ENCODE peak calls at places on chromosomes 6 and 20, in eight cellular contexts. W is neural progenitor cell, Z is testis, E is epithelial cell of esophagus, R is AG04450, K is neuronal stem cell, A is left lung, G is left ventricle myocardium inferior. H is an unnamed sample.
A peak's percentile ranks its signal among the peaks of the same experiment; 100 is the strongest.

GRCh38 chr6:3892613-3893012 is 43.4 kb downstream of the FAM50B start:
- DNase-seq in R (no peak), W (no peak), E (no peak), Z (no peak), K (no peak), G (no peak), A (no peak), H (no peak)

GRCh38 chr6:159036673-159037072 is 8.1 kb downstream of the TAGAP start:
- DNase-seq in R (no peak), Z (no peak), A (peak; percentile 66), K (no peak), W (no peak), E (no peak), G (no peak), H (no peak)

GRCh38 chr20:18632196-18632789 is 44.4 kb downstream of the DTD1 start:
- DNase-seq in W (peak; percentile 86), R (peak; percentile 15), A (peak; percentile 82), E (peak; percentile 62), Z (peak; percentile 83), K (peak; percentile 67), G (peak; percentile 44), H (no peak)

GRCh38 chr6:14431375-14432330 is 314.1 kb downstream of the CD83 start:
- DNase-seq in G (no peak), W (no peak), E (peak; percentile 59), K (no peak), Z (no peak), A (no peak), R (no peak), H (no peak)

GRCh38 chr20:47622118-47622665 is 120.5 kb downstream of the NCOA3 start:
- DNase-seq in E (no peak), R (no peak), K (no peak), G (no peak), W (no peak), Z (no peak), A (no peak), H (no peak)

GRCh38 chr20:23514848-23515247 is 23.9 kb downstream of the CST8 start:
- DNase-seq in E (no peak), G (no peak), W (no peak), A (no peak), R (no peak), Z (no peak), K (no peak), H (no peak)

GRCh38 chr6:54291146-54291545 is 17.1 kb upstream of the TINAG start:
- DNase-seq in R (no peak), Z (no peak), E (peak; percentile 98), G (no peak), A (no peak), W (no peak), K (no peak), H (peak; percentile 45)

GRCh38 chr20:61753196-61753942 is 312.3 kb downstream of the TAF4 start:
- DNase-seq in W (no peak), Z (no peak), A (no peak), G (no peak), R (peak; percentile 7), E (peak; percentile 31), K (no peak), H (peak; percentile 26)

GRCh38 chr20:561437-562231 is 18.0 kb upstream of the CSNK2A1 start:
- DNase-seq in Z (peak; percentile 80), R (peak; percentile 16), K (peak; percentile 70), G (peak; percentile 56), E (peak; percentile 71), W (peak; percentile 81), A (no peak), H (no peak)

GRCh38 chr6:44285552-44286284 is 15.5 kb downstream of the TMEM151B start:
- DNase-seq in W (peak; percentile 76), A (no peak), G (no peak), Z (no peak), R (no peak), K (no peak), E (peak; percentile 55), H (no peak)

GRCh38 chr6:24931296-24931695 is 4.5 kb downstream of the RIPOR2 start:
- DNase-seq in R (no peak), Z (no peak), W (peak; percentile 8), K (no peak), E (no peak), A (no peak), G (no peak), H (no peak)

GRCh38 chr6:24930386-24930785 is 5.4 kb downstream of the RIPOR2 start:
- DNase-seq in Z (no peak), E (no peak), R (peak; percentile 37), K (no peak), G (no peak), W (peak; percentile 16), A (no peak), H (peak; percentile 70)

GRCh38 chr6:24932832-24933231 is 2.9 kb downstream of the RIPOR2 start:
- DNase-seq in W (no peak), R (no peak), E (peak; percentile 28), K (no peak), A (no peak), G (no peak), Z (no peak), H (no peak)

GRCh38 chr6:24933266-24933665 is 2.5 kb downstream of the RIPOR2 start:
- DNase-seq in Z (no peak), G (no peak), R (no peak), K (no peak), A (no peak), W (no peak), E (no peak), H (no peak)

DNA sequence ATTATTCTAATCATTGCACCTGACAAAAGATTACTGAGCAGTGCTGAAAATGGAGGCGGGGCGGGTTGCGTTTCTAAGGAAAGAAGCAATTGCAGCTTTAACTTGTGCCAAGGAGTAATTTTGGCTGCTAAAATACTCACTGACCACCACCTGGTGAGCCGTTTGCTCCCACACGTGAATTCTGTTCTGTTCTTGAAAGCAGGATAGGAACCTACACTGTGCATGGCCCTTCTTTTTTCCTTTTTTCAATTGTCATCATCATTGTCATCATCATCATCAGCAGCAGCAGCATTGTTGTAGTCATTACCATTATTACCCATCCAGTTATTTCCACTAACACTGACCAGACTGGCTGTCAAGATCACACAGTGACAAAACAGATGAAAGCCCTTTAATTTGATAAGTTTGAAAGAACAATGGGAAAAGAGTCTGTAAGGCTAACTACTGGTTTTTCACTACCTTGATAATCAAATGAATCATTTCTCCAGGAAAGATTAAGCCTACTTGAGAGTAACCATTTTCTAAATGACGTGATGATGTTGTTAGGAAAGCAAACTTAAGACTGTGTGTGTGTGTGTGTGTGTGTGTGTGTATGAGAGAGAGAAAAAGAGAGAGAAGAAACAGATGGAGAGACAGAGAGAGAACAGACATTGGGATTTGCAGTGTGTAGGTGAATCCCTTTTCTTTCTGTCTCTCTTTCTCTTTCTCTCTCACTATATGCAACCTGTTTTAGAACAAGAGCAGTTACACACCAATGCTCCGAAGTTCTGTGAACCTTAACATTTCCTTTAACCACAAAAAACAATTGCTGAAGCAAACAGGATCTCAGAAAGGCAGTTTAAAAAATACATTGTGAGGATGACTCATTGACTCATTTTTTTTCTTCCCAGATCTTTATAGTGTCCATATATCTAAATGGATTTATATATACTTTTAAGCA is 3.7 kb downstream of the RIPOR2 start:
- DNase-seq in R (no peak), A (no peak), G (no peak), E (peak; percentile 47), W (no peak), K (no peak), Z (no peak), H (no peak)
- H3K4me3 ChIP-seq in R (no peak overlapping the region), A (no peak overlapping the region), G (no peak overlapping the region), E (no peak overlapping the region), W (no peak overlapping the region), K (no peak overlapping the region), Z (no peak overlapping the region), H (no peak overlapping the region)

GRCh38 chr20:42063176-42063575 is 445.0 kb upstream of the CHD6 start:
- DNase-seq in W (no peak), E (no peak), A (no peak), G (no peak), K (no peak), R (no peak), Z (no peak), H (no peak)
- H3K4me3 ChIP-seq in W (no peak overlapping the region), E (no peak overlapping the region), A (no peak overlapping the region), G (no peak overlapping the region), K (no peak overlapping the region), R (no peak overlapping the region), Z (no peak overlapping the region), H (no peak overlapping the region)

GRCh38 chr6:10412948-10413849 is 1.7 kb downstream of the TFAP2A start:
- DNase-seq in A (peak; percentile 78), R (no peak), K (no peak), G (no peak), Z (no peak), E (peak; percentile 93), W (peak; percentile 14), H (no peak)

GRCh38 chr6:10412165-10412947 is 2.5 kb downstream of the TFAP2A start:
- DNase-seq in R (peak; percentile 33), A (peak; percentile 81), E (peak; percentile 87), G (no peak), K (no peak), Z (no peak), W (peak; percentile 73), H (no peak)

GRCh38 chr6:10415593-10416480 is 963 bp upstream of the TFAP2A start:
- DNase-seq in Z (no peak), K (no peak), E (no peak), W (no peak), R (no peak), G (no peak), A (no peak), H (no peak)

GRCh38 chr6:10414766-10415592 is at the start of gene TFAP2A:
- DNase-seq in E (peak; percentile 95), Z (no peak), G (no peak), K (no peak), A (no peak), W (peak; percentile 89), R (no peak), H (no peak)

DNA sequence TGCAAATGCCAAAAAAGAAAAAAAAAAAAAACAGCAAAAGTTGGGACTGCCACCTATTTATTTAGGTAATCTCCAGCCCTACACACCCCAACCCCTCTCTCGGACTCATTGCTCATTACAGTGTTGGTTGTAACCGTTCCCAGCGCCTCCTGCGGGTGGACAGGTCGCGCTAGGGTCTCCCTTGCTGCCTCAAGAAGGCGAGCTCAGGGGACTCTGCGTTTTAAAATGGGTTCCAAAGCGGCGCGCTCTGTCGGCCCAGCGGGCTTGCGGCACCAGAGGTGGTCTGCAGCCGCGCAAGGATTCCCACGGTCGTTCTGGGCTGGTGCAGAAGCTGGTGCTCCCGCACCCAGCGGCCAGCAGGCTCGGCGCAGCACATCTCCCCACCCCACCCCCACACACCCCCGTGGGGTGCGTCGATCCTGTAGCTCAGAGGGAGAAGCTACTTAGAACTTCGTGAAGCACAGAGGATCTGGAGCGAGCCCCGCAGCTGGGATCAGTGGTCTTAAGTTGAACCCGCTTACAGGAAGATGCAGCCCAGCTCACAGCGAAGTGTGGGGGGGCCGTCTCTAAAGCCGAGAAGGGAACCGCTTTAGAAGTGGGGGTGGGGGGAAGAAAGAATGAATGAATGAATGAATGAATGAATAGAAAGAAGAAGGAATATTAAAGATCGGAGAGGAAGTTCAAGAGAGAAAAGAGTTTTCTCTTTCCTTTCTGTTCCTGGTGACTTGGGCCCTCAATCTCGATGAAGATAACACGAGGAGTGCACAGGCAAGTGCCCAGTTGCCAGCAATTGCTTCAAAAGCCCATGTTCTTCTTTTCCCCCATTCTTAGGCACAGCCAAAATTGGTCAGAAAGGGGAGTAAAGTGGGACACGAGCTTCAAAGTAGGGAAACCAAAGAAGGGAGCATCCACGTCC is 766 bp downstream of the TFAP2A start:
- DNase-seq in E (peak; percentile 76), W (peak; percentile 78), A (no peak), K (no peak), R (no peak), Z (no peak), G (no peak), H (no peak)
- H3K4me3 ChIP-seq in E (peak overlapping the region; percentile 84), W (peak overlapping the region; percentile 57), A (no peak overlapping the region), K (no peak overlapping the region), R (peak overlapping the region; percentile 63), Z (no peak overlapping the region), G (peak overlapping the region; percentile 74), H (no peak overlapping the region)

GRCh38 chr6:104952911-104953409 is 3.9 kb upstream of the LIN28B start:
- DNase-seq in E (no peak), G (no peak), A (no peak), W (peak; percentile 85), Z (no peak), K (peak; percentile 58), R (no peak), H (no peak)
- H3K4me3 ChIP-seq in E (no peak overlapping the region), G (no peak overlapping the region), A (no peak overlapping the region), W (peak overlapping the region; percentile 65), Z (peak overlapping the region; percentile 13), K (peak overlapping the region; percentile 50), R (no peak overlapping the region), H (no peak overlapping the region)

H was measured in skeletal muscle cell.